ENCODE peak calls at places on chromosomes 4 and X, in five cellular contexts. V is fibroblast of lung; G is right cardiac atrium; N is CD4-positive, alpha-beta memory T cell; F is adipocyte. U is an unnamed sample.

GRCh38 chr4:35100932-35101331 is 1143.4 kb downstream of the ARAP2 start:
- DNase-seq in V (no peak), G (no peak), N (no peak), F (no peak), U (no peak)

GRCh38 chrX:19557816-19558215 is 42.5 kb upstream of the MAP3K15 start:
- DNase-seq in V (no peak), G (no peak), N (no peak), F (no peak), U (no peak)

GRCh38 chr4:26021417-26022345 is 107.7 kb downstream of the SMIM20 start:
- DNase-seq in V (peak), G (no peak), N (no peak), F (peak), U (no peak)

GRCh38 chrX:431032-431431 is 44.3 kb upstream of the PPP2R3B start:
- DNase-seq in V (no peak), G (no peak), N (no peak), F (no peak), U (no peak)

GRCh38 chr4:8928074-8928473 is 56.4 kb upstream of the HMX1 start:
- DNase-seq in V (no peak), G (no peak), N (no peak), F (no peak), U (no peak)

GRCh38 chrX:115344885-115345653 is 55.6 kb downstream of the LUZP4 start:
- DNase-seq in V (peak), G (peak), N (no peak), F (peak), U (no peak)

GRCh38 chr4:87982446-87982845 is 6.9 kb downstream of the SPP1 start:
- DNase-seq in V (no peak), G (no peak), N (no peak), F (no peak), U (no peak)

GRCh38 chr4:25486171-25486570 is 109.1 kb downstream of the ANAPC4 start:
- DNase-seq in V (no peak), G (no peak), N (no peak), F (no peak), U (no peak)

GRCh38 chr4:22129454-22130075 is 181.0 kb upstream of the KCNIP4 start:
- DNase-seq in V (peak), G (no peak), N (no peak), F (peak), U (no peak)

GRCh38 chr4:86338989-86339388 is 20.9 kb downstream of the MAPK10 start:
- DNase-seq in V (peak), G (peak), N (no peak), F (peak), U (no peak)

GRCh38 chrX:104427693-104428092 is 138.3 kb upstream of the IL1RAPL2 start:
- DNase-seq in V (no peak), G (no peak), N (no peak), F (no peak), U (no peak)

GRCh38 chr4:185634066-185634652 is 98.9 kb upstream of the PDLIM3 start:
- DNase-seq in V (peak), G (no peak), N (no peak), F (no peak), U (no peak)

GRCh38 chr4:64477127-64477526 is 67.9 kb upstream of the TECRL start:
- DNase-seq in V (no peak), G (no peak), N (no peak), F (no peak), U (no peak)

GRCh38 chrX:6685489-6685888 is 150.6 kb upstream of the VCX3A start:
- DNase-seq in V (no peak), G (no peak), N (no peak), F (no peak), U (no peak)

GRCh38 chr4:27628609-27629008 is 768.0 kb downstream of the STIM2 start:
- DNase-seq in V (no peak), G (no peak), N (no peak), F (no peak), U (no peak)

GRCh38 chr4:17811078-17811603 is 362 bp downstream of the NCAPG start:
- DNase-seq in V (no peak), G (no peak), N (no peak), F (peak), U (no peak)

GRCh38 chr4:37977471-37978452 is 17.6 kb downstream of the PTTG2 start:
- DNase-seq in V (peak), G (peak), N (peak), F (peak), U (peak)

GRCh38 chr4:37978509-37978908 is 18.3 kb downstream of the PTTG2 start:
- DNase-seq in V (no peak), G (no peak), N (no peak), F (no peak), U (no peak)

GRCh38 chr4:37976991-37977470 is 16.8 kb downstream of the PTTG2 start:
- DNase-seq in V (peak), G (peak), N (peak), F (peak), U (peak)

GRCh38 chr4:37973481-37973880 is 13.3 kb downstream of the PTTG2 start:
- DNase-seq in V (no peak), G (no peak), N (no peak), F (no peak), U (no peak)

GRCh38 chr4:37976513-37976912 is 16.3 kb downstream of the PTTG2 start:
- DNase-seq in V (peak), G (no peak), N (no peak), F (peak), U (no peak)
- H3K4me3 ChIP-seq in V (peak), G (peak), N (no peak), F (peak), U (peak)

DNA sequence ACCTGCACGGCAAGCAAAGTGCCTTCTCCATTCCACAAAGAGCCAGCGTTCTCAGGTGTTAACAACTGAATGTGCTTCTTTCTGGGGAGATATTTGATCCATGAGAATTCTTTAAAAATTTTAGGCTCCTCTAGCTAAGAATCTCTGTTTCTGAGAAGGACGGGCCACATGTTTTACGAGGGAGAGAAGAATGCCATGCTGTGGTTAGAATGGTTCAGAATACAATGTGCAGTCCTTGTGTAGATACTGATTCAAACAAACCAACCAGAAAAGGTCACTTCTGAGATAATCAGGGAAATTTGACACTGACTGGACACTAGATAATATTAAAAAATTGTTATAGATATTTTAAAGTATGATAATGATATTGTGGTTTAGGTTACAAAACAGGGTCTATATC is 23.8 kb downstream of the BTC start:
- DNase-seq in V (no peak), G (no peak), N (no peak), F (no peak), U (no peak)
- H3K4me3 ChIP-seq in V (no peak), G (no peak), N (no peak), F (no peak), U (no peak)

DNA sequence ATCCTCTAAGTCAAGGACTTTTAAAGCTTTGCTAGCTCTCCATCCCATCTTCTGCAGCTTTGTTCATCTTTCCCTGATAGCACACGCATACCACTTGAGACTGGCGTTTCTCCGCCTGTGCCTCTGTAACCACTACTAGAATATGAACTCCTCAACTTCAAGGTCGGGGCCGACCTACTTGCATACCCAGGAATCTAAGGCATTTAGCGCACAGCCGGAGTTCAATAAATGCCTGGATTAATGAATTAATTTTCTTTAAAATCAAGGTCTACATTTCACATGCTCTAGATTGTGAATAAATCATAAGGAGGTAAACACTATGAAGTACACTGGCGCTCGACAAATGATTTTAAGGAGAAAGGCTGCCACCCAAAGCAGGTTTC is 89.3 kb downstream of the HNRNPD start:
- DNase-seq in V (peak), G (no peak), N (no peak), F (no peak), U (no peak)
- H3K4me3 ChIP-seq in V (peak), G (peak), N (peak), F (peak), U (peak)

GRCh38 chr4:48542888-48543287 is 52.8 kb downstream of the ZAR1 start:
- DNase-seq in V (no peak), G (no peak), N (no peak), F (no peak), U (no peak)
- H3K4me3 ChIP-seq in V (no peak), G (no peak), N (no peak), F (no peak), U (no peak)

DNA sequence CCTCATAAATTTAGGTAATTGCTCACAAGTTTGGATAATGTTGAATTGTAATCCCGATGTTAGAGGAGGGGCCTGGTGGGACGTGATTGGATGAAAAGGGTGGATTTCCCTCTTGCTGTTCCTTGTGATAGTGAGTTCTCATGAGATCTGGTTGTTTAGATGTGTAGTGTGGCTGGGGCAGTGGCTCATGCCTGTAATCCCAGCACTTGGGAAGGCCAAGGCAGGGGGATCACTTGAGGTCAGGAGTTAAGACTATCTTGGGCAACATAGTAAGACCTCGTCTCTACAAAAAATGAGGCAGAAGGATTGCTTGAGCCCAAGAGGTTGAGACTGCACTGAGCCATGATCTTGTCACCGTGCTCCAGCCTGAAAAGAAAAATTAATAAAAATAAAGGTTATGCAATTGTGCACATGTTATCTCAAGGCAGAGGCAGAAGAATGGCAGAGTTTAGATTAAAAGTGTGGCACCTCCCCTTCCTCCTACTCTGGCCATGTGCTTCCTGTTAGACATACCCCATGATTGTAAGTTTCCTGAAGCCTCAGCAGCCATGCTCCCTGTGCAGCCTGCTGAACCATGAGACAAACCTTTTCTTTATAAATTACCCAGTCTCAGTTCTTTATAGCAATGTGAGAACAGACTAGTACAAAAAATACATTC is 36.5 kb downstream of the ERVMER34-1 start:
- DNase-seq in V (no peak), G (no peak), N (no peak), F (no peak), U (no peak)
- H3K4me3 ChIP-seq in V (no peak), G (no peak), N (no peak), F (peak), U (no peak)

DNA sequence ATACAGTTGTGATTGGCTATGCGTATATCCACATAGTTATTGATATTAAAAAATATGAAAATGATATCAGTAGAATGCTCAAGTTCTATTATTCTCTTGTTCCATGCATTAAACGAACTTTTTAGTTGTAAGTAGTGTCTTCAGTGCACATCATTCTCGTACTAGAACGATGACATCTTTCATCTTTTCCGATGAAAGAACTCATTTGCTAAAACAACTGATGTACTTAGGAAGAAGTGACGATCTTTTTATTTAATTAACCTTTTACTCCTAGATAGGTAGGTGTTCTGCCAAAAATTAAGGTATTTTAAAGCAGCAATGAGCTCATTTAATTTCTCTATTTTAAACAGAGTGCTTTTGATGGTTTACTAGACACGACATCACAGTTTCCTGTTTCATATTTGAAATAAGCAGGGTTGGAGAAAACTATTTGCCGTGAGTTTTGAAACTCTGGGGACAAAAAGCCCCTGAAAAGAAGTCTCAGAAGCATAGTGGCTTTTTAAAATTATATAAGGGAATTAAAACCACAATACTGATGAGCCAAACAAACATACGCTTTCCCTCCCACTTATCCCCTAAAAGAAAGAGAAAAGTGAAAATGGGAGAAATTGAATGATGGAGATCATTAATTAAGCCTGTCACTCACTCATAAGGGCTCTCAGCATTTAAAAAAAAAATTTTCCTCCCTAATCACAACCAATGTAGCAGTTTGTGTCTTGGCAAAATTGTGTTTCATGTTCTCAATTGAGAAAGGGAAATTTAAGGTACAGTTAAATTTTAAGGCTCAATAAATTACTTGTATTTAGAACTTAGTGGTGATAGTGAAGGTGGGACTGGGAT is 25.6 kb downstream of the SPRY1 start:
- DNase-seq in V (no peak), G (no peak), N (peak), F (no peak), U (no peak)
- H3K4me3 ChIP-seq in V (peak), G (peak), N (no peak), F (no peak), U (no peak)

GRCh38 chrX:119758682-119759332 is 419 bp downstream of the SOWAHD start:
- DNase-seq in V (no peak), G (no peak), N (peak), F (peak), U (peak)
- H3K4me3 ChIP-seq in V (peak), G (peak), N (no peak), F (peak), U (peak)

DNA sequence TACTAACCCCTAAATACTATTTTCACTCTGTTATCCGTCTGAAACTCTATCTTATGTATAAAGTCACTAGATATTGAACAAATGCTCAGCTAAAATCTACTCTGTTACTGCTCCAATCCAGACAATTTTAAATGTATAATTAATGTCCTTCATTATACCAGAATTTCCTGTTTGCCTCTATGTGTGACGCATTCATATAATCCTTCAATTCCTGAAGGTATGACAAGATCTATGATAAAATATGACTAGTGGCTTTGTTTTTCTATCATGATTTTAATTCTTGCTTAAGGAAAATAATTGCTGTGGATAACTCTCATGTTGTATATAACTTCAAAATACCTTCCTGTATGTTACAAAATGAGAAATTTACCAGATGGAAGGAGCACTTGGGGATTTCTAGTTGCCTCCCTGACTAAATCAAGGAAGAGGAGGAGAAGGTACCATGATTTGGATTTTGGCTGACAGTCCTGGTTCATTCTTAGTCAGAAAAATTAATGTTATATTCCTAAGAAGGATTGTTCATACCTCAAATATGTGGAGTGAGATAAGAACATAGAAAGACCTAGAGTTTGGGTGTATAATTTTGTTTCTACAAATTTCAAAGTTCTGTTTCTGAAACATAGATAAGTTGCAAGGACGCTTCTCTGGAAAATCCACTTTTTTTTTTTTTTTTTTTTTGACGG is 4.9 kb downstream of the CXCL6 start:
- DNase-seq in V (no peak), G (no peak), N (no peak), F (no peak), U (no peak)
- H3K4me3 ChIP-seq in V (no peak), G (no peak), N (no peak), F (no peak), U (no peak)

GRCh38 chrX:111515298-111515697 is 3.9 kb downstream of the SERTM2 start:
- DNase-seq in V (no peak), G (no peak), N (no peak), F (no peak), U (no peak)

DNA sequence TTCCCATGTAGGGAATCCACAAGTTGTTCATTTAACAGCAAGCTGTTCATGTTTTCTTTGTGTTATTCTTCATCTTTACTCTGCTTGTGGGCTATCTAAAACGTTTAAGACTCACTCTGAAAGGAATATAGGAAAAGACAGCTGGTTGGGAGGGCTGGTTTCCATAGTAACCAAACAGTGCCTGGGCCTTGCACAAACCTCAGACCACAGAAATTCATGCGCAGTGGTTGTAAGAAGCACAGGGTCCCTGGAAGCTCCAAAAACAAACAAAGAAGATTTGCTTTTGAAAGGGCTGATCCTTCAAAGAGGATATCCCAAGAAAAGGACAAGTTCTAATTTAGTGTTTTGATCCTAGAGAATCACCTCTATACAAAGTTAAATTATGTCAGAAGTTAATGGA is 7.8 kb downstream of the SERTM2 start:
- DNase-seq in V (peak), G (no peak), N (no peak), F (no peak), U (no peak)
- H3K4me3 ChIP-seq in V (no peak), G (no peak), N (no peak), F (no peak), U (no peak)

GRCh38 chrX:3066555-3066954 is 25.3 kb downstream of the ARSF start:
- DNase-seq in V (no peak), G (no peak), N (no peak), F (no peak), U (no peak)
- H3K4me3 ChIP-seq in V (no peak), G (no peak), N (no peak), F (no peak), U (no peak)